ENCODE peak calls at places on chromosomes 7 and 10, in seven cellular contexts. W, R, Y, U, K, E and N are unnamed samples.

GRCh38 chr7:47314248-47314647 is 267.7 kb downstream of the TNS3 start:
- DNase-seq in U (no peak), K (no peak), E (no peak), W (no peak), Y (no peak), R (no peak), N (no peak)

GRCh38 chr10:79184141-79184625 is 115.4 kb downstream of the ZMIZ1 start:
- DNase-seq in K (peak), W (no peak), R (peak), Y (peak), U (no peak), E (peak), N (peak)

GRCh38 chr7:30838008-30838407 is 66.8 kb downstream of the MINDY4 start:
- DNase-seq in Y (no peak), E (no peak), K (no peak), R (no peak), W (no peak), U (no peak), N (no peak)

GRCh38 chr10:18719811-18720210 is 60.6 kb downstream of the ARL5B start:
- DNase-seq in U (no peak), R (no peak), W (no peak), Y (peak), E (peak), K (no peak), N (no peak)

GRCh38 chr7:36686499-36686898 is 37.8 kb downstream of the AOAH start:
- DNase-seq in W (no peak), K (no peak), Y (no peak), U (no peak), R (peak), E (no peak), N (no peak)

GRCh38 chr10:55410415-55410885 is 609.4 kb upstream of the PCDH15 start:
- DNase-seq in W (no peak), K (no peak), E (peak), R (peak), U (peak), Y (peak), N (no peak)

GRCh38 chr10:17787087-17787942 is 21.8 kb upstream of the MRC1 start:
- DNase-seq in Y (peak), R (peak), K (no peak), U (no peak), E (peak), W (no peak), N (peak)

GRCh38 chr10:72175166-72175565 is 40.6 kb upstream of the ANAPC16 start:
- DNase-seq in U (no peak), E (peak), Y (peak), R (no peak), K (no peak), W (no peak), N (peak)

GRCh38 chr10:74799840-74800239 is 26.6 kb upstream of the KAT6B start:
- DNase-seq in E (peak), K (no peak), Y (peak), U (no peak), W (no peak), R (no peak), N (peak)

GRCh38 chr7:133843341-133843740 is 283.8 kb upstream of the LRGUK start:
- DNase-seq in Y (no peak), U (no peak), W (no peak), E (no peak), K (no peak), R (no peak), N (no peak)

GRCh38 chr10:94210465-94211186 is 152.1 kb downstream of the NOC3L start:
- DNase-seq in U (no peak), W (no peak), E (no peak), R (no peak), Y (no peak), K (no peak), N (no peak)

GRCh38 chr10:70891636-70892035 is 3.3 kb upstream of the PCBD1 start:
- DNase-seq in U (no peak), Y (no peak), W (no peak), E (peak), R (no peak), K (no peak), N (no peak)

GRCh38 chr7:6618621-6619020 is 3.2 kb downstream of the ZNF853 start:
- DNase-seq in R (no peak), E (peak), W (no peak), K (no peak), U (no peak), Y (no peak), N (no peak)

GRCh38 chr10:35949820-35950219 is 307.7 kb upstream of the FZD8 start:
- DNase-seq in W (no peak), U (no peak), E (no peak), K (no peak), R (no peak), Y (no peak), N (peak)

GRCh38 chr10:116099031-116099430 is 174.0 kb downstream of the GFRA1 start:
- DNase-seq in U (no peak), R (no peak), W (no peak), Y (no peak), K (no peak), E (peak), N (no peak)

GRCh38 chr10:88792656-88793055 is 9.9 kb upstream of the LIPM start:
- DNase-seq in Y (peak), U (no peak), K (peak), R (peak), W (no peak), E (peak), N (peak)

GRCh38 chr7:24135003-24135817 is 148.8 kb upstream of the NPY start:
- DNase-seq in Y (no peak), R (no peak), W (no peak), K (no peak), U (no peak), E (no peak), N (no peak)

GRCh38 chr7:93226310-93226709 is at the start of gene HEPACAM2:
- DNase-seq in K (no peak), E (no peak), W (no peak), R (no peak), Y (no peak), U (no peak), N (no peak)

GRCh38 chr10:26480909-26481703 is 43.0 kb downstream of the APBB1IP start:
- DNase-seq in R (no peak), Y (no peak), W (peak), U (no peak), E (no peak), K (no peak), N (no peak)

GRCh38 chr7:42238709-42239395 is 1.8 kb upstream of the GLI3 start:
- DNase-seq in W (no peak), E (peak), U (no peak), Y (peak), R (peak), K (no peak), N (peak)

GRCh38 chr10:49264177-49264677 is 34.7 kb upstream of the C10orf71 start:
- DNase-seq in R (no peak), W (no peak), U (no peak), Y (no peak), K (peak), E (no peak), N (no peak)

GRCh38 chr7:26525413-26526287 is 234.0 kb downstream of the SNX10 start:
- DNase-seq in R (no peak), U (no peak), Y (no peak), E (no peak), K (no peak), W (no peak), N (no peak)

GRCh38 chr10:63670291-63670898 is 149.2 kb downstream of the REEP3 start:
- DNase-seq in R (no peak), K (no peak), W (no peak), U (no peak), E (peak), Y (no peak), N (peak)

GRCh38 chr7:157336383-157337315 is at the start of gene DNAJB6:
- DNase-seq in Y (peak), E (peak), R (peak), K (peak), W (peak), U (peak), N (peak)

GRCh38 chr7:127391591-127392181 is 822 bp downstream of the ZNF800 start:
- DNase-seq in R (peak), K (peak), Y (peak), U (no peak), E (peak), W (peak), N (peak)

GRCh38 chr7:122380993-122381392 is 76.4 kb upstream of the FEZF1 start:
- DNase-seq in E (no peak), Y (no peak), R (no peak), W (no peak), U (no peak), K (no peak), N (no peak)

GRCh38 chr10:89565180-89565579 is 29.8 kb upstream of the SLC16A12 start:
- DNase-seq in K (no peak), W (no peak), R (no peak), Y (no peak), E (no peak), U (no peak), N (no peak)

GRCh38 chr7:14931511-14932215 is 29.1 kb upstream of the DGKB start:
- DNase-seq in K (no peak), U (no peak), R (no peak), Y (no peak), E (no peak), W (no peak), N (no peak)

GRCh38 chr10:72098301-72099053 is 10.1 kb upstream of the SPOCK2 start:
- DNase-seq in Y (no peak), K (no peak), W (no peak), E (no peak), R (peak), U (no peak), N (no peak)

GRCh38 chr10:121645696-121646095 is 47.5 kb upstream of the FGFR2 start:
- DNase-seq in Y (no peak), W (no peak), U (no peak), E (no peak), K (no peak), R (no peak), N (no peak)

GRCh38 chr10:71222541-71223364 is 10.4 kb downstream of the UNC5B start:
- DNase-seq in R (no peak), U (peak), K (no peak), Y (no peak), W (peak), E (peak), N (no peak)

GRCh38 chr10:84540617-84541288 is 212.4 kb downstream of the CCSER2 start:
- DNase-seq in U (peak), K (peak), W (peak), R (peak), Y (peak), E (peak), N (peak)

GRCh38 chr7:117962598-117962997 is 89.4 kb upstream of the CTTNBP2 start:
- DNase-seq in K (no peak), E (no peak), U (no peak), R (no peak), W (no peak), Y (no peak), N (no peak)

GRCh38 chr7:41319601-41320000 is 383.3 kb downstream of the INHBA start:
- DNase-seq in R (no peak), U (no peak), W (no peak), K (no peak), Y (no peak), E (peak), N (no peak)

GRCh38 chr10:6200588-6201510 is 1.9 kb upstream of the PFKFB3 start:
- DNase-seq in R (no peak), E (peak), W (peak), K (no peak), Y (peak), U (no peak), N (peak)

GRCh38 chr7:13742126-13742525 is 247.3 kb downstream of the ETV1 start:
- DNase-seq in K (peak), R (peak), Y (peak), U (no peak), E (peak), W (no peak), N (peak)

GRCh38 chr10:7776777-7777176 is 11.0 kb downstream of the KIN start:
- DNase-seq in K (no peak), E (no peak), W (no peak), R (no peak), Y (no peak), U (no peak), N (no peak)
- H3K4me3 ChIP-seq in K (no peak), E (no peak), W (no peak), R (no peak), Y (no peak), U (no peak), N (no peak)

GRCh38 chr10:28250782-28251181 is 52.1 kb downstream of the MPP7 start:
- DNase-seq in E (peak), U (no peak), W (peak), Y (peak), K (no peak), R (peak), N (peak)
- TF ChIP-seq CTCF in E (peak), U (peak), W (peak), Y (no peak), K (no peak), R (peak), N (peak)

DNA sequence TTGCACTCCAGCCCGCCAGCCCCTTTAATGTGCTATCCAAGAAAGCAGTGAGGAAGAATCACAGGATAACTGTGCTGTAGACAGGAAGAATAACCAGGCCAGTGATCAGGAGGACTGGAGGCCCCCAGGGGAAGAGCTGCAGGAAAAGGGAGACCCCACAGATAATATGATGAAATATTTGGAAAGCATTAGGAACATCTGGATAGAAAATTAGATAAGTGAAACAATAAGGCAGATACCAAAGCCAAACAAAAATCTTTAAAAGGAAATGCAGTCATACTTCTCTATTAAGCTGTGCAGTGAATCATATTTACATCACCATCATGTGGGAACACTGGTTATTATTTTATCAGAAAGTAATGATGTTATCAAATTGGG is 14.3 kb upstream of the RALA start:
- DNase-seq in E (peak), W (no peak), Y (peak), U (no peak), K (no peak), R (no peak), N (peak)
- H3K4me3 ChIP-seq in E (peak), W (no peak), Y (no peak), U (peak), K (no peak), R (no peak), N (no peak)

DNA sequence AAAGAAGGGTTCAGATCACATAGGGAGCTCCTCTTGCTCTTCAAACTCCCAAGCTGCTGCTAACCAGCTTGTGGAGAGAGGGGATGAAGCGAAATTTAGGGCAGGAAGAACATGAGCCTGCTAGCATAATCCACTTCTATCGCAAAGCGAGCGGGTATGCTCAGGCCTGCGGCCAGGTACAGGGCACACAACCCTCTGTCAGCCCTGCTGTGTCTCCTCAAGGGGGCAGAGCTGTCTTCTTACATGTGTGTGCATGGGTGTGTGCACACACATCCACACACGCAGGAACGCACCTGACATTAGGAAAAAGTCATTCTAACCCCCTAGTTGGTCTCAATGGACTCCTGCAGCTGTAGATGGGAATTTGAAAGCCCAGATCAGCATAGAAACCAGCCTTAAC is 80.2 kb downstream of the PPP1R3C start:
- DNase-seq in W (no peak), E (peak), R (peak), K (no peak), Y (peak), U (no peak), N (peak)
- TF ChIP-seq CTCF in W (no peak), E (peak), R (peak), K (no peak), Y (peak), U (peak), N (peak)